ENCODE peak calls at places on chromosomes 12 and 14, in four cellular contexts. S is Caco-2, E is kidney, Q is heart right ventricle. I is an unnamed sample. For H3K4me1, the result is how much of the 10 kb centered on the place peaks cover.

GRCh38 chr12:93167841-93168492 is 209.8 kb upstream of the NUDT4 start:
- DNase-seq in E (no peak), S (no peak), Q (no peak), I (no peak)

GRCh38 chr12:34393086-34393820 is 371.0 kb downstream of the ALG10 start:
- DNase-seq in Q (peak), E (peak), S (peak), I (peak)

GRCh38 chr14:102255401-102256190 is 49.4 kb downstream of the MOK start:
- DNase-seq in Q (no peak), S (no peak), E (no peak), I (peak)

GRCh38 chr14:99035268-99035667 is 236.7 kb downstream of the BCL11B start:
- DNase-seq in E (no peak), Q (peak), S (no peak), I (peak)

GRCh38 chr14:93064411-93065271 is 51.1 kb downstream of the ITPK1 start:
- DNase-seq in S (no peak), E (peak), Q (peak), I (no peak)

GRCh38 chr12:22238211-22238610 is 96.3 kb downstream of the ST8SIA1 start:
- DNase-seq in E (no peak), S (no peak), Q (no peak), I (no peak)

GRCh38 chr12:62716037-62716436 is 218.9 kb downstream of the PPM1H start:
- DNase-seq in S (no peak), E (no peak), Q (no peak), I (no peak)

GRCh38 chr12:8709124-8709830 is 11.5 kb downstream of the RIMKLB start:
- DNase-seq in E (no peak), S (no peak), Q (peak), I (no peak)

GRCh38 chr12:85310025-85310424 is 30.0 kb downstream of the ALX1 start:
- DNase-seq in S (no peak), Q (no peak), E (no peak), I (no peak)

GRCh38 chr14:95525999-95526398 is 8.9 kb upstream of the GLRX5 start:
- DNase-seq in Q (no peak), S (no peak), E (no peak), I (no peak)

GRCh38 chr14:95523051-95523817 is 6.8 kb upstream of the SYNE3 start:
- DNase-seq in S (no peak), E (no peak), Q (no peak), I (no peak)

GRCh38 chr14:95523818-95524448 is 7.5 kb upstream of the SYNE3 start:
- DNase-seq in E (no peak), S (no peak), Q (no peak), I (no peak)

GRCh38 chr14:95526483-95527391 is 8.1 kb upstream of the GLRX5 start:
- DNase-seq in S (no peak), E (no peak), Q (no peak), I (peak)

GRCh38 chr14:95524706-95525512 is 8.5 kb upstream of the SYNE3 start:
- DNase-seq in S (peak), E (no peak), Q (no peak), I (no peak)
- H3K4me1 ChIP-seq in S (under half), E (under half), Q (under half), I (under half)

GRCh38 chr12:5616854-5617253 is 184.9 kb downstream of the NTF3 start:
- DNase-seq in E (no peak), Q (no peak), S (no peak), I (no peak)
- H3K4me3 ChIP-seq in E (no peak), Q (no peak), S (no peak), I (no peak)

GRCh38 chr14:90421621-90422020 is 24.8 kb downstream of the CALM1 start:
- DNase-seq in Q (no peak), S (no peak), E (no peak), I (no peak)
- H3K4me1 ChIP-seq in Q (under half), S (under half), E (under half), I (under half)

GRCh38 chr12:129615001-129615400 is 288.8 kb downstream of the TMEM132D start:
- DNase-seq in E (no peak), S (no peak), Q (no peak), I (no peak)
- H3K4me3 ChIP-seq in E (no peak), S (no peak), Q (no peak), I (no peak)

GRCh38 chr14:51868405-51868804 is 8.0 kb downstream of the GNG2 start:
- DNase-seq in Q (no peak), S (no peak), E (no peak), I (no peak)

GRCh38 chr14:51867753-51868152 is 7.3 kb downstream of the GNG2 start:
- DNase-seq in S (no peak), Q (no peak), E (no peak), I (no peak)

GRCh38 chr14:51869426-51870113 is 9.2 kb downstream of the GNG2 start:
- DNase-seq in S (no peak), Q (no peak), E (no peak), I (no peak)

GRCh38 chr14:51862839-51863235 is 2.4 kb downstream of the GNG2 start:
- DNase-seq in Q (no peak), S (no peak), E (no peak), I (no peak)

GRCh38 chr14:51865953-51866747 is 5.7 kb downstream of the GNG2 start:
- DNase-seq in Q (no peak), E (no peak), S (peak), I (no peak)
- H3K4me1 ChIP-seq in Q (under half), E (under half), S (under half), I (under half)

DNA sequence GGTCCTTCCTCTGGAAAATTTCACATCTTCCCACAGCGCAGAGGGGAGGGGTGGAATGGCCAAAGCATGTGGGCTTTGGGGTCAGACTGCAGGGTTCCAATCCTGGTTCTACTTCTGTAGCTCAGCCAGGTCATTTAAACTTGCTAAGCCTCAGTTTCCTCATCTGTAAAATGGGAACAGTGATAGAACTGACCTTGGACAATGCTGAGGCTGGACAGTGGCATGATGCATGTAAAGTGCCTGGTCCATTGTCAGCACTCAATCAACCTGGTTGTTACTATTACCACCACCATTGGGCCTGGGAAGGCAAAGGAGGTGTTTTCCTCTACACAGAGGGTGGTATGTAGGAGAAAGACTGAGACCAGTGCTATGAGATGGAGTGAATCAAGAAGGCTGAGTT is 162.8 kb downstream of the VRK1 start:
- DNase-seq in Q (no peak), E (no peak), S (no peak), I (no peak)
- H3K4me3 ChIP-seq in Q (no peak), E (no peak), S (no peak), I (no peak)

DNA sequence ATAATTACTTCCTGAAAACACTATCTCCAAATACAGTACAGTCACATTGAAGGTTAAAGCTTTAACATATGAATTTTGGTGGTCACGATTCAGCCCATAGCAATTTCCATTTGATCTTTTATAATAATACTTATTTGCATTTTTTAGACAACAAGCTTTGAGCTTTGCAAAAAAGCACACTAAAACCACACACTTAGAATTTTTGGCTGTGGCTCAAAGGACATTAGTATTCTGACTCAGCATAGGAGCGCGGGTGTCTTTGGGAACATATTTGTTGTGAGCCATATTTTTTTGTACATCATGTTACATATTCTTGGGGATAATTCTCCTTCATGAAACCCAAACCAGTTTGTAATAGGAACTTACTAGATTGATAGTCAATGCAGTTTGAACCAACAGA is 808.2 kb upstream of the FBXO33 start:
- DNase-seq in E (no peak), Q (no peak), S (no peak), I (no peak)
- H3K4me1 ChIP-seq in E (under half), Q (under half), S (under half), I (under half)

GRCh38 chr12:1691123-1692007 is 495 bp downstream of the ADIPOR2 start:
- DNase-seq in S (peak), E (peak), Q (no peak), I (peak)

GRCh38 chr12:1695836-1696670 is 5.2 kb downstream of the ADIPOR2 start:
- DNase-seq in E (no peak), Q (no peak), S (no peak), I (no peak)

GRCh38 chr12:1692895-1693294 is 2.0 kb downstream of the ADIPOR2 start:
- DNase-seq in S (no peak), E (peak), Q (no peak), I (no peak)

GRCh38 chr12:1690578-1691122 is at the start of gene ADIPOR2:
- DNase-seq in S (peak), E (peak), Q (peak), I (peak)

GRCh38 chr12:1692221-1692620 is 1.4 kb downstream of the ADIPOR2 start:
- DNase-seq in E (no peak), Q (no peak), S (no peak), I (no peak)
- H3K4me3 ChIP-seq in E (peak), Q (peak), S (peak), I (no peak)

DNA sequence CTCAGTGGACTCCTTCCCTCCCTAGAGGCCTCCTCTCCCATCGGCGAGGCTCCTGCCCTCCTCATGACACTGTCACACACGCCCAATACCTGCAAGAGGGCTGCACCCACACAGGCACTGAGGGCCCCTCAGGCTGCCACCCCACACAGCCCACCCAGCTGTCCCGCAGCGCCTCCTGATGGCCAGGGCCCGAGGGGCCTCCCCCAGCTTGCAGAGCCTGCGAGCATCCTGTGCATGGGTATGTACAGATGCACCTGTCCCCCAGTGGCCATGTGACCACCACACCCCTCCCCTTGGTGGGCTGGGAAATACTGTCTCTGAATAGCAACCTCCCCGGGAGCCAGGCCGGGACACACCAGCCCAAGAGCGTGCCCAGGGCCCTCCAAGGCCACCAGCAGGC is 19.0 kb upstream of the NUDT14 start:
- DNase-seq in E (no peak), S (no peak), Q (no peak), I (no peak)
- H3K4me1 ChIP-seq in E (under half), S (under half), Q (half or more), I (under half)

GRCh38 chr14:30869525-30870150 is 4.7 kb upstream of the COCH start:
- DNase-seq in E (no peak), Q (no peak), S (no peak), I (no peak)

GRCh38 chr14:30873308-30874119 is 845 bp upstream of the COCH start:
- DNase-seq in S (peak), E (no peak), Q (no peak), I (no peak)

GRCh38 chr14:30864934-30865333 is 9.4 kb upstream of the COCH start:
- DNase-seq in S (no peak), E (no peak), Q (no peak), I (no peak)

GRCh38 chr14:30872602-30873001 is 1.8 kb upstream of the COCH start:
- DNase-seq in E (no peak), S (no peak), Q (no peak), I (no peak)

DNA sequence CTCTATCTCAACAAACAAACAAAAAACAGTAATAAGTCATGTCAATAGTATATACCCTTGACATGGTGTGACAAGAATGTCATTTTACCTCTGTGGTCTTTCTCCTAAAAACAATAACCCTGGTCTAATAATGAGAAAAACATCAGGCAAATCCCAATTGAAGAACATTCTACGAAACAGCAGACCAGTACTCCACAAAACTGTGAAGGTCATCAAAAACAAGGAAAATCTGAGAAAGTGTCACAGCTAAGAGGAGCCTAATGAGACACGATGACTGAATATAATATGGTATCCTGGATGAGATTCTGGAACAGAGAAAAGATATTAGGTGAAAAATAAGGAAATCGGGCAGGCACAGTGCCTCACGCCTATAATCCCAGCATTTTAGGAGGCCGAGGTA is 5.6 kb upstream of the COCH start:
- DNase-seq in S (no peak), E (no peak), Q (no peak), I (no peak)
- H3K4me3 ChIP-seq in S (no peak), E (no peak), Q (no peak), I (no peak)